ENCODE peak calls at places on chromosomes 6 and 20, in nine cellular contexts. One of them, this sample, is unnamed.

GRCh38 chr6:144219056-144219685 is 66.0 kb upstream of the UTRN start:
- DNase-seq in adrenal gland: no peak
- DNase-seq in hepatocyte: peak; percentile 56
- DNase-seq in transverse colon: no peak
- DNase-seq in activated CD8-positive, alpha-beta T cell treated with anti-CD3 and anti-CD28 coated beads for 36 hours: no peak
- DNase-seq in AG09309: peak; percentile 46
- DNase-seq in fibroblast of lung: peak; percentile 77
- DNase-seq in cardiac muscle cell: peak; percentile 71
- DNase-seq in MCF 10A: peak; percentile 53
- DNase-seq in this sample: no peak

GRCh38 chr6:151716446-151717047 is 90.9 kb upstream of the ESR1 start:
- DNase-seq in adrenal gland: peak; percentile 26
- DNase-seq in hepatocyte: peak; percentile 18
- DNase-seq in transverse colon: no peak
- DNase-seq in activated CD8-positive, alpha-beta T cell treated with anti-CD3 and anti-CD28 coated beads for 36 hours: peak; percentile 19
- DNase-seq in AG09309: no peak
- DNase-seq in fibroblast of lung: no peak
- DNase-seq in cardiac muscle cell: no peak
- DNase-seq in MCF 10A: no peak
- DNase-seq in this sample: peak; percentile 16

GRCh38 chr6:16450285-16450684 is 211.9 kb downstream of the GMPR start:
- DNase-seq in adrenal gland: no peak
- DNase-seq in hepatocyte: peak; percentile 20
- DNase-seq in transverse colon: no peak
- DNase-seq in activated CD8-positive, alpha-beta T cell treated with anti-CD3 and anti-CD28 coated beads for 36 hours: no peak
- DNase-seq in AG09309: peak; percentile 89
- DNase-seq in fibroblast of lung: peak; percentile 68
- DNase-seq in cardiac muscle cell: peak; percentile 74
- DNase-seq in MCF 10A: no peak
- DNase-seq in this sample: no peak

GRCh38 chr6:43856005-43856765 is 86.2 kb downstream of the VEGFA start:
- DNase-seq in adrenal gland: peak; percentile 68
- DNase-seq in hepatocyte: peak; percentile 74
- DNase-seq in transverse colon: peak; percentile 41
- DNase-seq in activated CD8-positive, alpha-beta T cell treated with anti-CD3 and anti-CD28 coated beads for 36 hours: no peak
- DNase-seq in AG09309: no peak
- DNase-seq in fibroblast of lung: peak; percentile 28
- DNase-seq in cardiac muscle cell: peak; percentile 46
- DNase-seq in MCF 10A: peak; percentile 60
- DNase-seq in this sample: peak; percentile 52

GRCh38 chr6:137794510-137795200 is 72.4 kb upstream of the TNFAIP3 start:
- DNase-seq in adrenal gland: no peak
- DNase-seq in hepatocyte: no peak
- DNase-seq in transverse colon: no peak
- DNase-seq in activated CD8-positive, alpha-beta T cell treated with anti-CD3 and anti-CD28 coated beads for 36 hours: no peak
- DNase-seq in AG09309: no peak
- DNase-seq in fibroblast of lung: no peak
- DNase-seq in cardiac muscle cell: no peak
- DNase-seq in MCF 10A: no peak
- DNase-seq in this sample: no peak

GRCh38 chr6:1787109-1787466 is 177.4 kb downstream of the FOXC1 start:
- DNase-seq in adrenal gland: no peak
- DNase-seq in hepatocyte: no peak
- DNase-seq in transverse colon: no peak
- DNase-seq in activated CD8-positive, alpha-beta T cell treated with anti-CD3 and anti-CD28 coated beads for 36 hours: no peak
- DNase-seq in AG09309: no peak
- DNase-seq in fibroblast of lung: no peak
- DNase-seq in cardiac muscle cell: no peak
- DNase-seq in MCF 10A: no peak
- DNase-seq in this sample: no peak

GRCh38 chr20:1281279-1282057 is 15.4 kb downstream of the SNPH start:
- DNase-seq in adrenal gland: no peak
- DNase-seq in hepatocyte: no peak
- DNase-seq in transverse colon: no peak
- DNase-seq in activated CD8-positive, alpha-beta T cell treated with anti-CD3 and anti-CD28 coated beads for 36 hours: no peak
- DNase-seq in AG09309: no peak
- DNase-seq in fibroblast of lung: no peak
- DNase-seq in cardiac muscle cell: no peak
- DNase-seq in MCF 10A: no peak
- DNase-seq in this sample: no peak

GRCh38 chr20:51661609-51662178 is 106.5 kb downstream of the ATP9A start:
- DNase-seq in adrenal gland: no peak
- DNase-seq in hepatocyte: peak; percentile 47
- DNase-seq in transverse colon: no peak
- DNase-seq in activated CD8-positive, alpha-beta T cell treated with anti-CD3 and anti-CD28 coated beads for 36 hours: peak; percentile 84
- DNase-seq in AG09309: peak; percentile 27
- DNase-seq in fibroblast of lung: peak; percentile 28
- DNase-seq in cardiac muscle cell: no peak
- DNase-seq in MCF 10A: peak; percentile 41
- DNase-seq in this sample: no peak

GRCh38 chr6:108596947-108597346 is 36.2 kb downstream of the FOXO3 start:
- DNase-seq in adrenal gland: no peak
- DNase-seq in hepatocyte: no peak
- DNase-seq in transverse colon: no peak
- DNase-seq in activated CD8-positive, alpha-beta T cell treated with anti-CD3 and anti-CD28 coated beads for 36 hours: no peak
- DNase-seq in AG09309: no peak
- DNase-seq in fibroblast of lung: no peak
- DNase-seq in cardiac muscle cell: no peak
- DNase-seq in MCF 10A: no peak
- DNase-seq in this sample: no peak

GRCh38 chr6:148528292-148528691 is 185.7 kb downstream of the SASH1 start:
- DNase-seq in adrenal gland: no peak
- DNase-seq in hepatocyte: no peak
- DNase-seq in transverse colon: no peak
- DNase-seq in activated CD8-positive, alpha-beta T cell treated with anti-CD3 and anti-CD28 coated beads for 36 hours: no peak
- DNase-seq in AG09309: no peak
- DNase-seq in fibroblast of lung: peak; percentile 41
- DNase-seq in cardiac muscle cell: no peak
- DNase-seq in MCF 10A: no peak
- DNase-seq in this sample: no peak

GRCh38 chr20:56392282-56393132 is at the start of gene CSTF1:
- DNase-seq in adrenal gland: peak; percentile 100
- DNase-seq in hepatocyte: peak; percentile 100
- DNase-seq in transverse colon: peak; percentile 99
- DNase-seq in activated CD8-positive, alpha-beta T cell treated with anti-CD3 and anti-CD28 coated beads for 36 hours: peak; percentile 99
- DNase-seq in AG09309: peak; percentile 98
- DNase-seq in fibroblast of lung: peak; percentile 100
- DNase-seq in cardiac muscle cell: peak; percentile 100
- DNase-seq in MCF 10A: peak; percentile 99
- DNase-seq in this sample: peak; percentile 99

GRCh38 chr6:144725731-144726522 is 440.8 kb downstream of the UTRN start:
- DNase-seq in adrenal gland: no peak
- DNase-seq in hepatocyte: no peak
- DNase-seq in transverse colon: no peak
- DNase-seq in activated CD8-positive, alpha-beta T cell treated with anti-CD3 and anti-CD28 coated beads for 36 hours: peak; percentile 88
- DNase-seq in AG09309: no peak
- DNase-seq in fibroblast of lung: no peak
- DNase-seq in cardiac muscle cell: no peak
- DNase-seq in MCF 10A: no peak
- DNase-seq in this sample: no peak

GRCh38 chr6:163738304-163738703 is 323.8 kb downstream of the QKI start:
- DNase-seq in adrenal gland: no peak
- DNase-seq in hepatocyte: no peak
- DNase-seq in transverse colon: no peak
- DNase-seq in activated CD8-positive, alpha-beta T cell treated with anti-CD3 and anti-CD28 coated beads for 36 hours: no peak
- DNase-seq in AG09309: no peak
- DNase-seq in fibroblast of lung: no peak
- DNase-seq in cardiac muscle cell: no peak
- DNase-seq in MCF 10A: no peak
- DNase-seq in this sample: no peak

GRCh38 chr6:31737315-31738047 is 1.2 kb upstream of the CLIC1 start:
- DNase-seq in adrenal gland: no peak
- DNase-seq in hepatocyte: peak; percentile 86
- DNase-seq in transverse colon: peak; percentile 52
- DNase-seq in activated CD8-positive, alpha-beta T cell treated with anti-CD3 and anti-CD28 coated beads for 36 hours: peak; percentile 42
- DNase-seq in AG09309: no peak
- DNase-seq in fibroblast of lung: peak; percentile 65
- DNase-seq in cardiac muscle cell: peak; percentile 55
- DNase-seq in MCF 10A: no peak
- DNase-seq in this sample: peak; percentile 55

GRCh38 chr6:82624251-82624650 is 260.6 kb downstream of the TPBG start:
- DNase-seq in adrenal gland: no peak
- DNase-seq in hepatocyte: no peak
- DNase-seq in transverse colon: no peak
- DNase-seq in activated CD8-positive, alpha-beta T cell treated with anti-CD3 and anti-CD28 coated beads for 36 hours: no peak
- DNase-seq in AG09309: no peak
- DNase-seq in fibroblast of lung: no peak
- DNase-seq in cardiac muscle cell: no peak
- DNase-seq in MCF 10A: peak; percentile 5
- DNase-seq in this sample: no peak

GRCh38 chr6:95133578-95133977 is 443.8 kb upstream of the MANEA start:
- DNase-seq in adrenal gland: no peak
- DNase-seq in hepatocyte: peak; percentile 5
- DNase-seq in transverse colon: no peak
- DNase-seq in activated CD8-positive, alpha-beta T cell treated with anti-CD3 and anti-CD28 coated beads for 36 hours: no peak
- DNase-seq in AG09309: no peak
- DNase-seq in fibroblast of lung: peak; percentile 24
- DNase-seq in cardiac muscle cell: no peak
- DNase-seq in MCF 10A: peak; percentile 22
- DNase-seq in this sample: peak; percentile 6
- TF ChIP-seq CTCF in adrenal gland: no peak
- TF ChIP-seq CTCF in hepatocyte: peak; percentile 36
- TF ChIP-seq CTCF in transverse colon: no peak
- TF ChIP-seq CTCF in activated CD8-positive, alpha-beta T cell treated with anti-CD3 and anti-CD28 coated beads for 36 hours: no peak
- TF ChIP-seq CTCF in AG09309: no peak
- TF ChIP-seq CTCF in fibroblast of lung: peak; percentile 22
- TF ChIP-seq CTCF in cardiac muscle cell: no peak
- TF ChIP-seq CTCF in MCF 10A: peak; percentile 61
- TF ChIP-seq CTCF in this sample: no peak

DNA sequence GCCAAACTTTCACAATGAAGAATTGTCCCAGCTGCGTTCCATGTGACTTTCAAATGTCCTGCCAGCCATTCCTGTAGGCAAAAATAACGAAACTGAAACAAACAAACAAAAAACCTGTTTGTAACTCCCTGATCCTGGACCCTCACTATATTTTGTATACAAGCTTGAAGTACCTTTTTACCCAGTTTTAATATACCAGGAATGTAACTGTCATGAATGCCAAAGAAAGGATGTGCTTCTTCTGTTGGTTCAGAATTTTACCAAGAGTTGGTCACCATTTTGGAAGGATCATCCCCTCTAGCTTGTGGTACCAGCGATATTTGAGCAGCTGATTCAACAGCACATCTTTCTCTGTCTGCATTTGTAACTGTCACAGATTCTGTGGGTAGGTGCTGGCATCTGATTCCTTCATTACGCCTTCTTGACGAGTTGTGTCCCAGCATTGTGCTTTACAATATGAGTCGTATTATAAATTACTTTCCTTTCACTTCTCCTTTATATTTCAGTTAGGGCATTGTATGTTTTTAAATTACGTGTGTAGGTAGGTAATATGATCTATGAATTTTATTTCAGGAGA is 93.9 kb downstream of the DLGAP4 start:
- DNase-seq in adrenal gland: no peak
- DNase-seq in hepatocyte: no peak
- DNase-seq in transverse colon: no peak
- DNase-seq in activated CD8-positive, alpha-beta T cell treated with anti-CD3 and anti-CD28 coated beads for 36 hours: no peak
- DNase-seq in AG09309: no peak
- DNase-seq in fibroblast of lung: no peak
- DNase-seq in cardiac muscle cell: no peak
- DNase-seq in MCF 10A: no peak
- DNase-seq in this sample: no peak
- TF ChIP-seq CTCF in adrenal gland: no peak
- TF ChIP-seq CTCF in hepatocyte: no peak
- TF ChIP-seq CTCF in transverse colon: no peak
- TF ChIP-seq CTCF in activated CD8-positive, alpha-beta T cell treated with anti-CD3 and anti-CD28 coated beads for 36 hours: no peak
- TF ChIP-seq CTCF in AG09309: no peak
- TF ChIP-seq CTCF in fibroblast of lung: no peak
- TF ChIP-seq CTCF in cardiac muscle cell: no peak
- TF ChIP-seq CTCF in MCF 10A: no peak
- TF ChIP-seq CTCF in this sample: no peak

DNA sequence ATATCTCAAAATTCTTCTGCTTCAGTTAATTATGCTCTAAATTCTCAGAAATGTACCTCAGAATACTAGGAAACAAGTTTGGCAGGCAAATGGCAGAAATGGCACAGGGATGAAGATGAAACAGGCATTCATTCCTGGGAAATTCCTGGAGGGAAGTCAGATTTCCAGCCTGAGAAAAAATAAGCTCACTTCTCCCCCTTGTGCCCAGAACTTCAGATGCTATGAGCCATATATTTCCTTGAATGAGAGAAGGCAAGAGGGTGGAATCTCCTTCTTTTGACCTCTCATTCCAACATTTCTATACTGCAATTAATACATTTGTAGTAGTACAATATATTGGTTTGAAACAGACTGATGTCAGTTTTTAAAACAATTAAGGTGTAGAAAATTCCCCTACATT is 22.8 kb downstream of the RGS17 start:
- DNase-seq in adrenal gland: no peak
- DNase-seq in hepatocyte: no peak
- DNase-seq in transverse colon: no peak
- DNase-seq in activated CD8-positive, alpha-beta T cell treated with anti-CD3 and anti-CD28 coated beads for 36 hours: no peak
- DNase-seq in AG09309: no peak
- DNase-seq in fibroblast of lung: peak; percentile 60
- DNase-seq in cardiac muscle cell: peak; percentile 53
- DNase-seq in MCF 10A: peak; percentile 57
- DNase-seq in this sample: no peak
- TF ChIP-seq CTCF in adrenal gland: no peak
- TF ChIP-seq CTCF in hepatocyte: peak; percentile 27
- TF ChIP-seq CTCF in transverse colon: peak; percentile 31
- TF ChIP-seq CTCF in activated CD8-positive, alpha-beta T cell treated with anti-CD3 and anti-CD28 coated beads for 36 hours: no peak
- TF ChIP-seq CTCF in AG09309: peak; percentile 59
- TF ChIP-seq CTCF in fibroblast of lung: peak; percentile 60
- TF ChIP-seq CTCF in cardiac muscle cell: peak; percentile 42
- TF ChIP-seq CTCF in MCF 10A: peak; percentile 30
- TF ChIP-seq CTCF in this sample: no peak

GRCh38 chr20:45294003-45294368 is 12.7 kb upstream of the RBPJL start:
- DNase-seq in adrenal gland: no peak
- DNase-seq in hepatocyte: no peak
- DNase-seq in transverse colon: no peak
- DNase-seq in activated CD8-positive, alpha-beta T cell treated with anti-CD3 and anti-CD28 coated beads for 36 hours: no peak
- DNase-seq in AG09309: no peak
- DNase-seq in fibroblast of lung: no peak
- DNase-seq in cardiac muscle cell: no peak
- DNase-seq in MCF 10A: no peak
- DNase-seq in this sample: no peak
- TF ChIP-seq CTCF in adrenal gland: no peak
- TF ChIP-seq CTCF in hepatocyte: no peak
- TF ChIP-seq CTCF in transverse colon: no peak
- TF ChIP-seq CTCF in activated CD8-positive, alpha-beta T cell treated with anti-CD3 and anti-CD28 coated beads for 36 hours: peak; percentile 51
- TF ChIP-seq CTCF in AG09309: no peak
- TF ChIP-seq CTCF in fibroblast of lung: no peak
- TF ChIP-seq CTCF in cardiac muscle cell: no peak
- TF ChIP-seq CTCF in MCF 10A: no peak
- TF ChIP-seq CTCF in this sample: peak; percentile 66

GRCh38 chr6:66662196-66662595 is 955.2 kb upstream of the EYS start:
- DNase-seq in adrenal gland: no peak
- DNase-seq in hepatocyte: peak; percentile 28
- DNase-seq in transverse colon: no peak
- DNase-seq in activated CD8-positive, alpha-beta T cell treated with anti-CD3 and anti-CD28 coated beads for 36 hours: no peak
- DNase-seq in AG09309: no peak
- DNase-seq in fibroblast of lung: peak; percentile 80
- DNase-seq in cardiac muscle cell: peak; percentile 58
- DNase-seq in MCF 10A: peak; percentile 32
- DNase-seq in this sample: no peak
- TF ChIP-seq CTCF in adrenal gland: no peak
- TF ChIP-seq CTCF in hepatocyte: peak; percentile 74
- TF ChIP-seq CTCF in transverse colon: no peak
- TF ChIP-seq CTCF in activated CD8-positive, alpha-beta T cell treated with anti-CD3 and anti-CD28 coated beads for 36 hours: peak; percentile 11
- TF ChIP-seq CTCF in AG09309: no peak
- TF ChIP-seq CTCF in fibroblast of lung: peak; percentile 69
- TF ChIP-seq CTCF in cardiac muscle cell: peak; percentile 63
- TF ChIP-seq CTCF in MCF 10A: peak; percentile 61
- TF ChIP-seq CTCF in this sample: peak; percentile 35

GRCh38 chr6:166775180-166775922 is 148.3 kb upstream of the RPS6KA2 start:
- DNase-seq in adrenal gland: peak; percentile 63
- DNase-seq in hepatocyte: peak; percentile 85
- DNase-seq in transverse colon: peak; percentile 49
- DNase-seq in activated CD8-positive, alpha-beta T cell treated with anti-CD3 and anti-CD28 coated beads for 36 hours: peak; percentile 70
- DNase-seq in AG09309: peak; percentile 28
- DNase-seq in fibroblast of lung: peak; percentile 79
- DNase-seq in cardiac muscle cell: peak; percentile 82
- DNase-seq in MCF 10A: peak; percentile 82
- DNase-seq in this sample: peak; percentile 53
- TF ChIP-seq CTCF in adrenal gland: peak; percentile 80
- TF ChIP-seq CTCF in hepatocyte: peak; percentile 95
- TF ChIP-seq CTCF in transverse colon: peak; percentile 70
- TF ChIP-seq CTCF in activated CD8-positive, alpha-beta T cell treated with anti-CD3 and anti-CD28 coated beads for 36 hours: peak; percentile 77
- TF ChIP-seq CTCF in AG09309: peak; percentile 94
- TF ChIP-seq CTCF in fibroblast of lung: peak; percentile 89
- TF ChIP-seq CTCF in cardiac muscle cell: peak; percentile 93
- TF ChIP-seq CTCF in MCF 10A: peak; percentile 58
- TF ChIP-seq CTCF in this sample: peak; percentile 86

This sample was measured in endothelial cell.